ENCODE peak calls at places on chromosomes 7 and 10, in seven cellular contexts. One of them, this sample, is unnamed.

GRCh38 chr10:123156091-123156490 is 1.9 kb downstream of the BUB3 start:
- DNase-seq in DMS53: no peak
- DNase-seq in RPMI8226: no peak
- DNase-seq in C1 segment of cervical spinal cord: no peak
- DNase-seq in lung: no peak
- DNase-seq in NCI-H1694: no peak
- DNase-seq in ureter: no peak
- DNase-seq in this sample: no peak

GRCh38 chr10:109403551-109403950 is 519.8 kb downstream of the XPNPEP1 start:
- DNase-seq in DMS53: no peak
- DNase-seq in RPMI8226: no peak
- DNase-seq in C1 segment of cervical spinal cord: no peak
- DNase-seq in lung: no peak
- DNase-seq in NCI-H1694: no peak
- DNase-seq in ureter: no peak
- DNase-seq in this sample: no peak

GRCh38 chr10:22317121-22317370 is 858 bp downstream of the COMMD3 start:
- DNase-seq in DMS53: no peak
- DNase-seq in RPMI8226: no peak
- DNase-seq in C1 segment of cervical spinal cord: no peak
- DNase-seq in lung: no peak
- DNase-seq in NCI-H1694: no peak
- DNase-seq in ureter: no peak
- DNase-seq in this sample: no peak

GRCh38 chr10:43114743-43115611 is 23.3 kb upstream of the CSGALNACT2 start:
- DNase-seq in DMS53: no peak
- DNase-seq in RPMI8226: no peak
- DNase-seq in C1 segment of cervical spinal cord: no peak
- DNase-seq in lung: no peak
- DNase-seq in NCI-H1694: no peak
- DNase-seq in ureter: no peak
- DNase-seq in this sample: no peak

GRCh38 chr7:93948106-93948505 is 26.6 kb downstream of the GNG11 start:
- DNase-seq in DMS53: no peak
- DNase-seq in RPMI8226: no peak
- DNase-seq in C1 segment of cervical spinal cord: no peak
- DNase-seq in lung: no peak
- DNase-seq in NCI-H1694: no peak
- DNase-seq in ureter: no peak
- DNase-seq in this sample: no peak

GRCh38 chr10:52677087-52677486 is 95.5 kb downstream of the MBL2 start:
- DNase-seq in DMS53: no peak
- DNase-seq in RPMI8226: no peak
- DNase-seq in C1 segment of cervical spinal cord: no peak
- DNase-seq in lung: no peak
- DNase-seq in NCI-H1694: no peak
- DNase-seq in ureter: no peak
- DNase-seq in this sample: no peak

GRCh38 chr10:23523251-23523650 is 84.4 kb downstream of the OTUD1 start:
- DNase-seq in DMS53: peak
- DNase-seq in RPMI8226: no peak
- DNase-seq in C1 segment of cervical spinal cord: no peak
- DNase-seq in lung: no peak
- DNase-seq in NCI-H1694: no peak
- DNase-seq in ureter: no peak
- DNase-seq in this sample: no peak

GRCh38 chr10:25388862-25389206 is 214.0 kb downstream of the GPR158 start:
- DNase-seq in DMS53: no peak
- DNase-seq in RPMI8226: no peak
- DNase-seq in C1 segment of cervical spinal cord: no peak
- DNase-seq in lung: no peak
- DNase-seq in NCI-H1694: no peak
- DNase-seq in ureter: no peak
- DNase-seq in this sample: no peak

GRCh38 chr7:137084607-137085380 is 216.3 kb downstream of the CHRM2 start:
- DNase-seq in DMS53: no peak
- DNase-seq in RPMI8226: no peak
- DNase-seq in C1 segment of cervical spinal cord: no peak
- DNase-seq in lung: no peak
- DNase-seq in NCI-H1694: no peak
- DNase-seq in ureter: no peak
- DNase-seq in this sample: no peak

GRCh38 chr7:26369519-26370385 is 78.1 kb downstream of the SNX10 start:
- DNase-seq in DMS53: peak
- DNase-seq in RPMI8226: peak
- DNase-seq in C1 segment of cervical spinal cord: no peak
- DNase-seq in lung: no peak
- DNase-seq in NCI-H1694: peak
- DNase-seq in ureter: no peak
- DNase-seq in this sample: no peak

GRCh38 chr10:47145290-47145934 is 154.6 kb upstream of the GDF10 start:
- DNase-seq in DMS53: no peak
- DNase-seq in RPMI8226: no peak
- DNase-seq in C1 segment of cervical spinal cord: no peak
- DNase-seq in lung: no peak
- DNase-seq in NCI-H1694: no peak
- DNase-seq in ureter: no peak
- DNase-seq in this sample: no peak

GRCh38 chr10:84008878-84009277 is 130.4 kb upstream of the GHITM start:
- DNase-seq in DMS53: peak
- DNase-seq in RPMI8226: peak
- DNase-seq in C1 segment of cervical spinal cord: no peak
- DNase-seq in lung: no peak
- DNase-seq in NCI-H1694: no peak
- DNase-seq in ureter: no peak
- DNase-seq in this sample: no peak

GRCh38 chr7:683526-684205 is 42.8 kb upstream of the DNAAF5 start:
- DNase-seq in DMS53: no peak
- DNase-seq in RPMI8226: no peak
- DNase-seq in C1 segment of cervical spinal cord: no peak
- DNase-seq in lung: no peak
- DNase-seq in NCI-H1694: no peak
- DNase-seq in ureter: no peak
- DNase-seq in this sample: no peak

GRCh38 chr7:23106491-23106800 is 861 bp downstream of the KLHL7 start:
- DNase-seq in DMS53: peak
- DNase-seq in RPMI8226: no peak
- DNase-seq in C1 segment of cervical spinal cord: no peak
- DNase-seq in lung: no peak
- DNase-seq in NCI-H1694: peak
- DNase-seq in ureter: no peak
- DNase-seq in this sample: no peak

GRCh38 chr7:22200777-22201176 is 156.2 kb downstream of the RAPGEF5 start:
- DNase-seq in DMS53: no peak
- DNase-seq in RPMI8226: no peak
- DNase-seq in C1 segment of cervical spinal cord: no peak
- DNase-seq in lung: no peak
- DNase-seq in NCI-H1694: no peak
- DNase-seq in ureter: no peak
- DNase-seq in this sample: no peak

GRCh38 chr7:25979605-25980004 is 172.4 kb upstream of the NFE2L3 start:
- DNase-seq in DMS53: no peak
- DNase-seq in RPMI8226: no peak
- DNase-seq in C1 segment of cervical spinal cord: no peak
- DNase-seq in lung: no peak
- DNase-seq in NCI-H1694: no peak
- DNase-seq in ureter: no peak
- DNase-seq in this sample: no peak

GRCh38 chr10:3935933-3936359 is 150.9 kb upstream of the KLF6 start:
- DNase-seq in DMS53: peak
- DNase-seq in RPMI8226: no peak
- DNase-seq in C1 segment of cervical spinal cord: no peak
- DNase-seq in lung: no peak
- DNase-seq in NCI-H1694: no peak
- DNase-seq in ureter: no peak
- DNase-seq in this sample: no peak

GRCh38 chr10:68367121-68367520 is 34.4 kb upstream of the PBLD start:
- DNase-seq in DMS53: no peak
- DNase-seq in RPMI8226: no peak
- DNase-seq in C1 segment of cervical spinal cord: no peak
- DNase-seq in lung: no peak
- DNase-seq in NCI-H1694: no peak
- DNase-seq in ureter: no peak
- DNase-seq in this sample: no peak

This sample was measured in coronary artery.